ENCODE peak calls at places on chromosomes 13 and 19, in nine cellular contexts. N, F, Y, S, I, O, B, W and H are unnamed samples. For H3K4me1, the result is how much of the 10 kb centered on the place peaks cover.

GRCh38 chr19:55096061-55096701 is 20.5 kb downstream of the EPS8L1 start:
- DNase-seq in I (no peak), S (no peak), N (no peak), Y (no peak), W (no peak), B (no peak), O (no peak), F (no peak), H (no peak)

GRCh38 chr13:37058801-37059135 is 720 bp downstream of the SUPT20H start:
- DNase-seq in S (no peak), F (peak), Y (no peak), N (no peak), B (no peak), W (no peak), O (no peak), I (no peak), H (no peak)

GRCh38 chr13:91056746-91057145 is 290.7 kb upstream of the MIR17HG start:
- DNase-seq in S (no peak), N (no peak), Y (no peak), I (no peak), W (no peak), O (no peak), B (no peak), F (no peak), H (no peak)

GRCh38 chr19:46976845-46977320 is 42.8 kb upstream of the NPAS1 start:
- DNase-seq in W (peak), Y (peak), B (no peak), S (no peak), F (peak), O (peak), N (peak), I (no peak), H (no peak)

GRCh38 chr19:1503089-1503924 is 9.5 kb downstream of the ADAMTSL5 start:
- DNase-seq in F (peak), B (peak), N (no peak), S (peak), Y (no peak), W (peak), I (no peak), O (no peak), H (no peak)

GRCh38 chr13:80584306-80584705 is 243.4 kb upstream of the SPRY2 start:
- DNase-seq in I (no peak), O (no peak), W (no peak), Y (no peak), B (no peak), F (no peak), S (no peak), N (no peak), H (no peak)

GRCh38 chr19:15433519-15434069 is 14.8 kb upstream of the AKAP8L start:
- DNase-seq in W (no peak), N (no peak), I (no peak), S (no peak), Y (no peak), O (no peak), F (no peak), B (no peak), H (no peak)

GRCh38 chr13:26681036-26681435 is 79.5 kb downstream of the GPR12 start:
- DNase-seq in O (no peak), Y (no peak), S (no peak), W (no peak), F (no peak), I (no peak), B (no peak), N (no peak), H (no peak)

GRCh38 chr13:46211116-46211515 is 612 bp upstream of the LRRC63 start:
- DNase-seq in F (no peak), O (no peak), I (no peak), Y (no peak), N (no peak), B (peak), S (no peak), W (no peak), H (no peak)

GRCh38 chr19:43779147-43779819 is 1.5 kb downstream of the KCNN4 start:
- DNase-seq in W (peak), Y (peak), B (no peak), O (peak), I (no peak), F (no peak), N (no peak), S (no peak), H (no peak)
- H3K4me3 ChIP-seq in W (peak), Y (no peak), B (peak), O (peak), I (no peak), F (no peak), N (no peak), S (no peak), H (no peak)

DNA sequence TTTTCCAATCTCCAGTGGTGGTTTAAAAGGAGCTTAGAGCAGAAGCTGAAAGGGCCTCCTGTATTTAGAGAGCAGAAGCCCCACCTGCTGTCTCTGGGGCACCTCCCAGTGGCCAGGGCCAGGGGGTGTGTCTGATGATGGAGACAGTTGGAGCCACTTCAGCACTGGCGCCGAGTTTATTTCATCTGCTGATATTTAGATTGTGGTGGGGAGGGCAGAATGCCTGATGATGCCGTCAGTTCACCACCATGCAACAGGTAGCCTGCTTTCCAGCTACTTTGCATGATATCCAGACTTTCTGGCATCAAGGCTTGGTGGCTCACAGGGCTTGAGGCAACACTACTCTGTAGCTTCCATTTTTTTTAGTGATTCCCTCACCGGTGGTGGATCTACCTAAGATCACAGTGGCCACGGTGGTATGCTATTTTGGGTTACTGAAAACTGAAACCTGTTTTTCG is 371.9 kb downstream of the KCNRG start:
- DNase-seq in Y (peak), N (peak), B (peak), F (peak), O (no peak), S (peak), I (no peak), W (peak), H (peak)
- H3K27ac ChIP-seq in Y (peak), N (no peak), B (no peak), F (peak), O (peak), S (no peak), I (no peak), W (no peak), H (peak)

GRCh38 chr13:44278164-44278563 is 95.5 kb upstream of the SERP2 start:
- DNase-seq in S (no peak), Y (no peak), I (no peak), W (no peak), N (no peak), O (no peak), F (no peak), B (no peak), H (no peak)

GRCh38 chr13:44280461-44280860 is 93.2 kb upstream of the SERP2 start:
- DNase-seq in F (no peak), N (no peak), W (no peak), Y (no peak), O (no peak), I (no peak), B (no peak), S (no peak), H (no peak)

GRCh38 chr13:44274838-44275237 is 98.8 kb upstream of the SERP2 start:
- DNase-seq in W (no peak), S (no peak), I (no peak), O (no peak), Y (no peak), F (no peak), N (no peak), B (no peak), H (no peak)

GRCh38 chr13:44276061-44276460 is 97.6 kb upstream of the SERP2 start:
- DNase-seq in O (no peak), W (no peak), F (no peak), S (no peak), N (no peak), I (no peak), B (no peak), Y (no peak), H (no peak)

DNA sequence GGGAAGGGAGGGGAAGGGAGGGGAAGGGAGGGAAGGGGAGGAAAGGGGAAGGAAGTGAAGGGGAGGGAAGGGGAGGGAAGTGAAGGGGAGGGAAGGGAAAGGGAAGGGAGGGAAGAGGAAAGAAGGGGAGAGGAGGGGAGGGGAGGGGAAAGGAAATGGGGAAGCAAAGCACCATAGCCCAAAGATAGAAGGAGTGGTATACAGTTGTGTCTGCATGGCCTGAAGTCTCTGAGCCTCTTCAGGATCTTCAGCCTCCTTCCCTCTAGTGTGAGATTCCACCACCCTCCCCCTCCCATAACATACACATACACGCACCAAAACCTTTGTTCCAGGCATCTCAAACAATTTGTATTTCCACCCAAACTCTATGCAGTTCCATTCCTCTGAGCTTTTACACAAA is 96.2 kb upstream of the SERP2 start:
- DNase-seq in F (no peak), N (no peak), Y (no peak), O (no peak), W (no peak), S (no peak), I (no peak), B (no peak), H (no peak)
- H3K4me1 ChIP-seq in F (under half), N (under half), Y (under half), O (under half), W (half or more), S (under half), I (under half), B (under half), H (under half)

DNA sequence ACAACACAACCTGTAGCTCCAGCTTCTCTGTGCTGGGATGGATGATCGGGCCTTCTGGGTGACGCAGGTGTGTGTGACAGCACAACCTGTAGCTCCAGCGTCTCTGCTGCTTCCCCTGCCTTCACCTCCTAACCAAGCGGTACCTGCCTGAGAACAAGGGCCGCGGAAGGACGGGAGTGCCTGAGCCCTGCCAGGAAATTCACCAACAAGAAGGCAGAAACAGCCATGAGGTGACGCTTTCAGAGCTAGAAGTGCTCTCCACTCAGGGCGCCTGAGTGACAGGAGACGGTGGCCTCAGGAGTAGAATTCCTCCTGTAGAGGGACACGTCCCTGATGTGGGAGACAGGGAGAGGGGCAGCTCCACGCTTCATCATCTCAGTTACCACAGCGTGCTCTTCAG is 17.4 kb downstream of the ZNF331 start:
- DNase-seq in B (no peak), Y (no peak), W (no peak), N (no peak), F (no peak), I (no peak), O (no peak), S (peak), H (peak)
- H3K4me3 ChIP-seq in B (peak), Y (peak), W (peak), N (no peak), F (peak), I (no peak), O (peak), S (no peak), H (no peak)

GRCh38 chr19:58439576-58440554 is at the start of gene ZNF132:
- DNase-seq in Y (peak), I (peak), S (peak), O (peak), N (peak), W (peak), B (peak), F (peak), H (peak)
- H3K27ac ChIP-seq in Y (peak), I (peak), S (peak), O (peak), N (no peak), W (peak), B (peak), F (peak), H (peak)

GRCh38 chr13:97468331-97468730 is 34.4 kb downstream of the RAP2A start:
- DNase-seq in O (no peak), B (no peak), F (no peak), I (no peak), S (no peak), N (no peak), Y (no peak), W (no peak), H (no peak)
- H3K4me1 ChIP-seq in O (under half), B (under half), F (under half), I (under half), S (under half), N (under half), Y (under half), W (under half), H (under half)

GRCh38 chr19:45503909-45504308 is 3.4 kb upstream of the VASP start:
- DNase-seq in O (no peak), F (no peak), I (no peak), B (no peak), W (no peak), S (no peak), Y (no peak), N (no peak), H (no peak)

GRCh38 chr19:45498411-45499195 is at the start of gene PPM1N:
- DNase-seq in W (no peak), O (no peak), B (peak), F (peak), I (no peak), Y (no peak), S (no peak), N (no peak), H (no peak)

GRCh38 chr19:45500918-45501729 is 2.9 kb downstream of the PPM1N start:
- DNase-seq in B (no peak), N (no peak), S (no peak), Y (no peak), O (no peak), F (no peak), I (no peak), W (no peak), H (no peak)

GRCh38 chr19:45499196-45500180 is 1.2 kb downstream of the PPM1N start:
- DNase-seq in N (peak), I (peak), Y (no peak), F (no peak), B (peak), S (peak), O (no peak), W (no peak), H (peak)

GRCh38 chr19:45501730-45502014 is 3.4 kb downstream of the PPM1N start:
- DNase-seq in F (no peak), W (no peak), I (no peak), S (no peak), Y (no peak), N (no peak), B (no peak), O (no peak), H (no peak)
- H3K4me3 ChIP-seq in F (no peak), W (no peak), I (no peak), S (no peak), Y (no peak), N (no peak), B (no peak), O (no peak), H (no peak)

GRCh38 chr13:50128406-50129048 is 113.3 kb downstream of the KCNRG start:
- DNase-seq in B (no peak), F (no peak), W (no peak), N (peak), I (no peak), O (no peak), Y (no peak), S (no peak), H (no peak)
- H3K27ac ChIP-seq in B (peak), F (no peak), W (no peak), N (no peak), I (no peak), O (no peak), Y (no peak), S (no peak), H (no peak)

DNA sequence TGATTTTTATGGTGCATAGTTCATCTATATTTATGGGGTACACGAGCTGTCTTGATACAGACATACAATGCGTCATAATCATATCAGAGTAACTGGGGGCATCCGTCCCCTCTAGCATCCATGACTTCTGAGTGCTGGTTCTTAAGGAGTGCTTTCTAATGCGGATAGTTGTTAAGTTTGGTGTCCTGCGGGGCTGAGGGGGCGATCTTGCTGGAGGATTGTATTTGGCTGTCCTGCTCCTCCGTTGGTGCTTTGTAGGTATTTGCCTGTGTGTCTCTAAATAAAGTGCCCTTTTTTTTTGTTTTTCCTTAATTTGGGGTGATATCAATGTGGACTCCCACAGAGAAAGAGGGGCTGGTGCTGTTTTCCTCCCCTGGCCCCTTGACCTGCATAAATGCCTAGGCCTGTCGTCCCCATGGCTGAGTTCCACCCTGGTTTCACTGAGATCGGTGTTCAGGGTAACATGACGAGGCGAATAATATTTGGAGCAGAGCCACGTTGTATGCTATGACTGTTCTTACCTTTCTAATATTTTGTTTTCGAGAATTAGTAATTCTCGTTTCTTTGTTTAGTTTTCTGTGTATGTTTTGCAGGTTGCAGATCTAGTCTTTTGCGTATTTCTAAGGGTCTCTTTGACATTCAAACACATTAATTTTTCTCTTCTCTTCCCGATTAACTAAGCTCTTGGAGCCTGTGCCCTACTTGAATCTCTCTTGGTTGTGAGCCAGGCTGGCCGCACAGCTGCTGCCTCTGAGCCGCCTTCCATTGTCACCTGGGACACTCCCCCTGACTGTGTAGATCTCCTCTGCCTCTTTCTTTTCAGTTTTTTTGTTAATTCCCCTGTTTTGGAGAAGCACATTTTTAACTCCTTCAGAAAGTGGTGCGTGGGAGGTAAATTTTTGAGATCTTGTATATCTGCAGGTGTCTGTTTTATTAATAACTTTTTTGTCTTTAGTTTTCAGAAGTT is 100.3 kb downstream of the ARHGEF7 start:
- DNase-seq in Y (no peak), F (peak), O (no peak), W (no peak), S (no peak), B (no peak), N (no peak), I (no peak), H (no peak)
- H3K4me1 ChIP-seq in Y (half or more), F (half or more), O (under half), W (half or more), S (under half), B (under half), N (under half), I (under half), H (under half)

GRCh38 chr13:99215466-99215865 is 14.8 kb downstream of the UBAC2 start:
- DNase-seq in B (peak), N (no peak), Y (no peak), O (no peak), W (no peak), F (peak), I (no peak), S (no peak), H (no peak)
- H3K4me3 ChIP-seq in B (peak), N (no peak), Y (no peak), O (no peak), W (no peak), F (no peak), I (no peak), S (no peak), H (no peak)